ENCODE peak calls at places on chromosomes 3 and 15, in ten cellular contexts. V is cardiac fibroblast, W is tibial nerve, K is AG10803, O is cardiac muscle cell, S is IMR-90, F is lower leg skin, D is PC-3, A is WTC11, C is Calu3. G is an unnamed sample.

GRCh38 chr3:13548696-13549512 is at the start of gene FBLN2:
- DNase-seq in V (peak; percentile 74), W (no peak), K (peak; percentile 66), O (peak; percentile 71), S (no peak), F (no peak), D (no peak), A (peak; percentile 66), C (no peak), G (peak; percentile 47)

GRCh38 chr15:96122077-96123027 is 208.1 kb upstream of the NR2F2 start:
- DNase-seq in V (no peak), W (no peak), K (no peak), O (no peak), S (peak; percentile 48), F (no peak), D (peak; percentile 76), A (no peak), C (no peak), G (no peak)

GRCh38 chr3:132435911-132436425 is 18.7 kb downstream of the DNAJC13 start:
- DNase-seq in V (peak; percentile 58), W (no peak), K (no peak), O (peak; percentile 69), S (no peak), F (no peak), D (no peak), A (no peak), C (no peak), G (no peak)

GRCh38 chr3:69385033-69385722 is 710 bp downstream of the FRMD4B start:
- DNase-seq in V (no peak), W (no peak), K (no peak), O (no peak), S (no peak), F (no peak), D (no peak), A (no peak), C (no peak), G (no peak)

GRCh38 chr3:52004158-52004787 is 8.6 kb upstream of the RPL29 start:
- DNase-seq in V (peak; percentile 72), W (no peak), K (peak; percentile 35), O (peak; percentile 73), S (peak; percentile 48), F (no peak), D (no peak), A (peak; percentile 76), C (no peak), G (no peak)

GRCh38 chr15:66876731-66877545 is 174.9 kb downstream of the SMAD6 start:
- DNase-seq in V (no peak), W (no peak), K (no peak), O (no peak), S (no peak), F (no peak), D (no peak), A (no peak), C (no peak), G (no peak)

GRCh38 chr15:28878209-28878608 is 7.6 kb upstream of the APBA2 start:
- DNase-seq in V (no peak), W (no peak), K (no peak), O (no peak), S (no peak), F (no peak), D (no peak), A (no peak), C (no peak), G (no peak)

GRCh38 chr3:86967062-86967461 is 23.9 kb downstream of the VGLL3 start:
- DNase-seq in V (no peak), W (no peak), K (no peak), O (no peak), S (no peak), F (no peak), D (no peak), A (no peak), C (no peak), G (no peak)

GRCh38 chr3:36973141-36973540 is 19.8 kb downstream of the EPM2AIP1 start:
- DNase-seq in V (no peak), W (no peak), K (no peak), O (no peak), S (no peak), F (no peak), D (no peak), A (no peak), C (no peak), G (no peak)

GRCh38 chr3:151901946-151902285 is 28.5 kb downstream of the SUCNR1 start:
- DNase-seq in V (peak; percentile 47), W (no peak), K (no peak), O (no peak), S (no peak), F (no peak), D (no peak), A (no peak), C (no peak), G (no peak)

GRCh38 chr15:41790756-41791546 is 16.7 kb downstream of the MAPKBP1 start:
- DNase-seq in V (peak; percentile 78), W (no peak), K (peak; percentile 76), O (peak; percentile 63), S (peak; percentile 79), F (no peak), D (peak; percentile 90), A (no peak), C (no peak), G (no peak)

DNA sequence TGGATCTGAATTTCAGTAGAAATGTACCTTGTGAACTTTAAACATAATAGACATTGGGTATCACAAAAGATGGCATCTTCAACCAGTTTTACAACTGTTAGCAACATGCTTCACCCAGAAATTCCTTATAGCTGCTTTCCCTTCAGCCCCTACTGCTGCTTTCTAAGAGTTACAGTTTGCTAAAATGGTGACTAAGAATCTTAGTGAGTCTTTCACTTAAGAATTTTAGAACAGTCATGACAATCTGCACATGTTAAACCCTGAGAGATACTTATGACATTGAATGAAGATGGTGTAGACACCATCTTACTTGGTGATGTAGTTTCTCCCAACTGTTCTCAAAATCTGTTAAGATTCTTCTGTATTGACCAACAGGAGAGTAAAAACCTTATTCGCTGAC is 129.7 kb upstream of the UBE2E1 start:
- DNase-seq in V (no peak), W (no peak), K (peak; percentile 28), O (no peak), S (peak; percentile 74), F (no peak), D (peak; percentile 41), A (no peak), C (no peak), G (no peak)
- TF ChIP-seq CTCF in V (no peak), W (no peak), K (no peak), O (no peak), S (peak; percentile 1), F (no peak), D (no peak), A (no peak), C (no peak), G (no peak)

GRCh38 chr3:94522488-94522887 is 459.6 kb downstream of the NSUN3 start:
- DNase-seq in V (no peak), W (no peak), K (no peak), O (no peak), S (no peak), F (no peak), D (peak; percentile 28), A (no peak), C (peak; percentile 11), G (no peak)
- TF ChIP-seq CTCF in V (peak; percentile 29), W (no peak), K (no peak), O (no peak), S (no peak), F (no peak), D (peak; percentile 55), A (peak; percentile 25), C (peak; percentile 29), G (no peak)

DNA sequence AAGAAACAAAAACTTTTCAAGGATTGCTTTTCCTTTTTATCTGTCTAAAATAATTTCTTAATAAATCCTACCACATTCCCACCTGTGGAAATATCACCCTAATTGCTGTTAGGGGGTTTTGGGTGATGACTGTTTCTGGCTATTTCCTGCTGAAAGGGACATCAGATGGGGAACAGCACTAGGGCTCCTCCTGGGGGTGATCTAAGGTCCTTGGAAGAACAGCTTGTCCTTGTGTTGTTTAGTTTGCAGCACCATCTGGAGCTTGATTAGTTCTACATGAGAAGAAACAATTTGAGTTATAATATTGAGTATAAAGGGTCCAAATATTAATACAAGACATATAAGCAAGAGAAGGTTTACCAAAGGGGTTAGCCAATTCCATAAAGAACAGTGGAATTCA is 18.7 kb downstream of the OR5H15 start:
- DNase-seq in V (no peak), W (no peak), K (no peak), O (no peak), S (no peak), F (no peak), D (no peak), A (peak; percentile 16), C (no peak), G (no peak)
- TF ChIP-seq CTCF in V (no peak), W (no peak), K (no peak), O (no peak), S (no peak), F (no peak), D (peak; percentile 29), A (no peak), C (no peak), G (no peak)

DNA sequence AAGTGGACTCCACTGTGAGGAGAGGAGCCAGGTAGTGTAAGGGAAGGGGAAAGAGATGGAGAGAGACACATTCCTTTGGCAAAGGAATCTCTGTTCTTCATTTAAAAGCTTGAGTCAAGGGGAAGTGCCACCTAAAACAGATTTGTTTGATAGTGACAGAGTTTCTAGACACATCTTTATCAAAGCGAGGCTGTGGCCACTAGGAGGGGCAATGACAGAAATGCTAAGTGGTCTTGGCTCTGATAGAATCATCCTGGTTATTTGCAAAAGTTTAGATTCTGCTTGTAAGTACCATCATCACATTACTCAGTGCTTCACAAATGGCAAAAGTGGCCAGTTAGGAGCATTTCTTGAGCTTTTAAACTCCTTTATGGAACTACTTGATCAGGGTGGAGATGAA is 261.4 kb downstream of the CNTN3 start:
- DNase-seq in V (no peak), W (no peak), K (peak; percentile 5), O (no peak), S (no peak), F (no peak), D (no peak), A (peak; percentile 17), C (no peak), G (no peak)
- TF ChIP-seq CTCF in V (peak; percentile 1), W (no peak), K (peak; percentile 30), O (no peak), S (peak; percentile 10), F (no peak), D (no peak), A (peak; percentile 24), C (no peak), G (no peak)